ENCODE peak calls at places on chromosomes 16 and 17, in ten cellular contexts. One of them, this sample, is unnamed.

GRCh38 chr16:66927012-66927436 is 1.7 kb upstream of the RRAD start:
- DNase-seq in choroid plexus epithelial cell: peak; percentile 92
- DNase-seq in sigmoid colon: no peak
- DNase-seq in cardiac fibroblast: peak; percentile 88
- DNase-seq in GM23338: peak; percentile 40
- DNase-seq in lung: peak; percentile 83
- DNase-seq in left ventricle myocardium inferior: peak; percentile 54
- DNase-seq in A549: peak; percentile 52
- DNase-seq in brain microvascular endothelial cell: peak; percentile 95
- DNase-seq in HFF-Myc: peak; percentile 61
- DNase-seq in this sample: peak; percentile 66

GRCh38 chr17:74431568-74432483 is at the start of gene GPRC5C:
- DNase-seq in A549: peak; percentile 96
- DNase-seq in lung: peak; percentile 83
- DNase-seq in left ventricle myocardium inferior: peak; percentile 79
- DNase-seq in choroid plexus epithelial cell: no peak
- DNase-seq in cardiac fibroblast: peak; percentile 76
- DNase-seq in sigmoid colon: peak; percentile 80
- DNase-seq in GM23338: peak; percentile 88
- DNase-seq in brain microvascular endothelial cell: no peak
- DNase-seq in HFF-Myc: no peak
- DNase-seq in this sample: peak; percentile 54

GRCh38 chr17:74738051-74738996 is 1.3 kb downstream of the RAB37 start:
- DNase-seq in sigmoid colon: no peak
- DNase-seq in HFF-Myc: no peak
- DNase-seq in A549: no peak
- DNase-seq in choroid plexus epithelial cell: no peak
- DNase-seq in GM23338: no peak
- DNase-seq in cardiac fibroblast: peak; percentile 53
- DNase-seq in lung: no peak
- DNase-seq in brain microvascular endothelial cell: no peak
- DNase-seq in left ventricle myocardium inferior: peak; percentile 53
- DNase-seq in this sample: no peak

GRCh38 chr16:20300312-20301097 is 26.8 kb downstream of the GP2 start:
- DNase-seq in choroid plexus epithelial cell: peak; percentile 60
- DNase-seq in HFF-Myc: peak; percentile 11
- DNase-seq in left ventricle myocardium inferior: peak; percentile 18
- DNase-seq in brain microvascular endothelial cell: peak; percentile 34
- DNase-seq in sigmoid colon: no peak
- DNase-seq in lung: peak; percentile 46
- DNase-seq in GM23338: peak; percentile 90
- DNase-seq in A549: peak; percentile 62
- DNase-seq in cardiac fibroblast: peak; percentile 58
- DNase-seq in this sample: peak; percentile 51

GRCh38 chr17:40071720-40072480 is 9.1 kb downstream of the THRA start:
- DNase-seq in HFF-Myc: no peak
- DNase-seq in sigmoid colon: peak; percentile 97
- DNase-seq in left ventricle myocardium inferior: peak; percentile 76
- DNase-seq in brain microvascular endothelial cell: no peak
- DNase-seq in cardiac fibroblast: peak; percentile 69
- DNase-seq in A549: no peak
- DNase-seq in lung: peak; percentile 84
- DNase-seq in choroid plexus epithelial cell: no peak
- DNase-seq in GM23338: no peak
- DNase-seq in this sample: no peak

GRCh38 chr17:68634345-68634876 is 33.2 kb upstream of the FAM20A start:
- DNase-seq in HFF-Myc: no peak
- DNase-seq in brain microvascular endothelial cell: no peak
- DNase-seq in left ventricle myocardium inferior: no peak
- DNase-seq in lung: no peak
- DNase-seq in A549: no peak
- DNase-seq in choroid plexus epithelial cell: no peak
- DNase-seq in sigmoid colon: no peak
- DNase-seq in cardiac fibroblast: no peak
- DNase-seq in GM23338: no peak
- DNase-seq in this sample: no peak

GRCh38 chr17:41973457-41973856 is 6.9 kb downstream of the CNP start:
- DNase-seq in A549: no peak
- DNase-seq in sigmoid colon: no peak
- DNase-seq in cardiac fibroblast: no peak
- DNase-seq in HFF-Myc: no peak
- DNase-seq in choroid plexus epithelial cell: no peak
- DNase-seq in left ventricle myocardium inferior: no peak
- DNase-seq in brain microvascular endothelial cell: no peak
- DNase-seq in lung: no peak
- DNase-seq in GM23338: no peak
- DNase-seq in this sample: no peak

GRCh38 chr17:82216301-82217119 is 3.9 kb upstream of the CCDC57 start:
- DNase-seq in brain microvascular endothelial cell: no peak
- DNase-seq in sigmoid colon: peak; percentile 83
- DNase-seq in left ventricle myocardium inferior: peak; percentile 66
- DNase-seq in choroid plexus epithelial cell: peak; percentile 63
- DNase-seq in HFF-Myc: peak; percentile 52
- DNase-seq in GM23338: no peak
- DNase-seq in lung: peak; percentile 81
- DNase-seq in cardiac fibroblast: peak; percentile 90
- DNase-seq in A549: no peak
- DNase-seq in this sample: peak; percentile 85

GRCh38 chr16:89373355-89374110 is 116.8 kb downstream of the ANKRD11 start:
- DNase-seq in brain microvascular endothelial cell: peak; percentile 99
- DNase-seq in choroid plexus epithelial cell: peak; percentile 98
- DNase-seq in left ventricle myocardium inferior: no peak
- DNase-seq in cardiac fibroblast: peak; percentile 59
- DNase-seq in HFF-Myc: no peak
- DNase-seq in A549: no peak
- DNase-seq in GM23338: no peak
- DNase-seq in lung: no peak
- DNase-seq in sigmoid colon: peak; percentile 85
- DNase-seq in this sample: peak; percentile 93

GRCh38 chr16:1001096-1001495 is 19.5 kb downstream of the SOX8 start:
- DNase-seq in HFF-Myc: no peak
- DNase-seq in lung: no peak
- DNase-seq in brain microvascular endothelial cell: no peak
- DNase-seq in sigmoid colon: no peak
- DNase-seq in left ventricle myocardium inferior: no peak
- DNase-seq in choroid plexus epithelial cell: no peak
- DNase-seq in GM23338: no peak
- DNase-seq in cardiac fibroblast: no peak
- DNase-seq in A549: no peak
- DNase-seq in this sample: no peak

GRCh38 chr17:27810211-27810901 is 10.0 kb upstream of the NOS2 start:
- DNase-seq in brain microvascular endothelial cell: no peak
- DNase-seq in left ventricle myocardium inferior: no peak
- DNase-seq in A549: no peak
- DNase-seq in GM23338: peak; percentile 11
- DNase-seq in cardiac fibroblast: no peak
- DNase-seq in sigmoid colon: no peak
- DNase-seq in choroid plexus epithelial cell: no peak
- DNase-seq in lung: no peak
- DNase-seq in HFF-Myc: no peak
- DNase-seq in this sample: no peak

GRCh38 chr16:16864536-16864935 is 485.6 kb downstream of the NPIPA7 start:
- DNase-seq in cardiac fibroblast: no peak
- DNase-seq in lung: no peak
- DNase-seq in choroid plexus epithelial cell: no peak
- DNase-seq in brain microvascular endothelial cell: no peak
- DNase-seq in sigmoid colon: no peak
- DNase-seq in left ventricle myocardium inferior: no peak
- DNase-seq in GM23338: no peak
- DNase-seq in HFF-Myc: no peak
- DNase-seq in A549: no peak
- DNase-seq in this sample: no peak

GRCh38 chr17:29870836-29871430 is 59.1 kb downstream of the SSH2 start:
- DNase-seq in GM23338: no peak
- DNase-seq in brain microvascular endothelial cell: no peak
- DNase-seq in cardiac fibroblast: no peak
- DNase-seq in HFF-Myc: no peak
- DNase-seq in lung: no peak
- DNase-seq in choroid plexus epithelial cell: peak; percentile 43
- DNase-seq in sigmoid colon: no peak
- DNase-seq in A549: no peak
- DNase-seq in left ventricle myocardium inferior: no peak
- DNase-seq in this sample: no peak

GRCh38 chr17:65099941-65100315 is 37.2 kb upstream of the RGS9 start:
- DNase-seq in HFF-Myc: no peak
- DNase-seq in choroid plexus epithelial cell: peak; percentile 92
- DNase-seq in cardiac fibroblast: peak; percentile 59
- DNase-seq in sigmoid colon: peak; percentile 73
- DNase-seq in A549: peak; percentile 87
- DNase-seq in GM23338: peak; percentile 21
- DNase-seq in brain microvascular endothelial cell: peak; percentile 99
- DNase-seq in left ventricle myocardium inferior: peak; percentile 48
- DNase-seq in lung: no peak
- DNase-seq in this sample: peak; percentile 93

GRCh38 chr17:79045830-79046500 is 22.0 kb downstream of the C1QTNF1 start:
- DNase-seq in lung: peak; percentile 73
- DNase-seq in sigmoid colon: peak; percentile 90
- DNase-seq in A549: peak; percentile 89
- DNase-seq in HFF-Myc: no peak
- DNase-seq in GM23338: peak; percentile 87
- DNase-seq in cardiac fibroblast: peak; percentile 84
- DNase-seq in brain microvascular endothelial cell: peak; percentile 58
- DNase-seq in choroid plexus epithelial cell: peak; percentile 81
- DNase-seq in left ventricle myocardium inferior: peak; percentile 76
- DNase-seq in this sample: peak; percentile 73

DNA sequence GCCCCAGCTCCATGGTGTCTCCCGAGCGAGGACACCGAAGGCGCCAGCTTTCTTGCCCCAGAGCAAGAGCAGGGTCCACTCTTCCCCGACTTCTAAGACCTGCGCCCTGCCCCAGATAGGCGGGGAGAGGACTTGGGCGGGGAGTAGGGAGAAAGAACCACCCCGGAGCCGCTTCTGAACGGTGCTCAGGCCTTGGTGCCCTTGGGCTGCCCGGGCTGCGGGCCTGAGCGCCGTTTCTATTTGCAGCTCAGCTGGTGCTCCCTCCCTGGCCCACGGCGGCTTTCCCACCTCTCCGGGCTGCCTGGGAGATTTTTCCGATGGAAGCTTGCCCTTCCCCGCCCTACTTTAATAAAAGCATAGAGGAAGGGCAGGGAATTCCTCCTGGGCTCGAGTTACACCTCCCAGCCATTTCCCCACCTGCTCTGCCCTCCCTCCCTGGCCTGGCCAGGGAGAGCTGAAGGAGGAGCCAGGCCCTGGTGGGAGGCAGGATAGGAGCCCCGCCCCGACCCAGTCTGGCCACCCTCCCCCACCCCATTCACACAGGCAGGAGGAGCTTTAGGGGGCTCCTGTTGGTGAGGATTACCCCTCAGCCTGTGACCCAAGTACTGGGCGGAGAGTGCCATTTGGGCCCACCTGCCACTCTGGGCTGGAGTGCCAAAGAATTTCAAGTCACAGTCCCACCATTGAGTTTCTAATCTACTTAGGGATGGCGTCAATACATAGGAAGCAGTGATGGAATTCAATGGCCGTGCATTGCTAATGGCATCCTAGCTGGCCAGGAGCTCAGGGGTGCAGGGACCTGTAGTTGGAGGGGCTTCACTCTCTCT is 2.0 kb downstream of the MMP15 start:
- DNase-seq in brain microvascular endothelial cell: no peak
- DNase-seq in A549: peak; percentile 74
- DNase-seq in choroid plexus epithelial cell: peak; percentile 22
- DNase-seq in HFF-Myc: no peak
- DNase-seq in left ventricle myocardium inferior: peak; percentile 70
- DNase-seq in lung: peak; percentile 46
- DNase-seq in GM23338: peak; percentile 88
- DNase-seq in sigmoid colon: no peak
- DNase-seq in cardiac fibroblast: no peak
- DNase-seq in this sample: no peak
- H3K4me3 ChIP-seq in brain microvascular endothelial cell: peak overlapping the region; percentile 52
- H3K4me3 ChIP-seq in A549: peak overlapping the region; percentile 80
- H3K4me3 ChIP-seq in choroid plexus epithelial cell: peak overlapping the region; percentile 60
- H3K4me3 ChIP-seq in HFF-Myc: no peak overlapping the region
- H3K4me3 ChIP-seq in left ventricle myocardium inferior: peak overlapping the region; percentile 84
- H3K4me3 ChIP-seq in lung: peak overlapping the region; percentile 63
- H3K4me3 ChIP-seq in GM23338: peak overlapping the region; percentile 96
- H3K4me3 ChIP-seq in sigmoid colon: peak overlapping the region; percentile 78
- H3K4me3 ChIP-seq in cardiac fibroblast: peak overlapping the region; percentile 56
- H3K4me3 ChIP-seq in this sample: peak overlapping the region; percentile 13

GRCh38 chr17:45848405-45848804 is 3.7 kb downstream of the SPPL2C start:
- DNase-seq in left ventricle myocardium inferior: no peak
- DNase-seq in cardiac fibroblast: no peak
- DNase-seq in brain microvascular endothelial cell: no peak
- DNase-seq in choroid plexus epithelial cell: no peak
- DNase-seq in sigmoid colon: no peak
- DNase-seq in A549: no peak
- DNase-seq in GM23338: peak; percentile 41
- DNase-seq in HFF-Myc: no peak
- DNase-seq in lung: no peak
- DNase-seq in this sample: no peak
- TF ChIP-seq CTCF in left ventricle myocardium inferior: no peak
- TF ChIP-seq CTCF in cardiac fibroblast: no peak
- TF ChIP-seq CTCF in brain microvascular endothelial cell: no peak
- TF ChIP-seq CTCF in choroid plexus epithelial cell: no peak
- TF ChIP-seq CTCF in sigmoid colon: no peak
- TF ChIP-seq CTCF in A549: no peak
- TF ChIP-seq CTCF in GM23338: peak; percentile 35
- TF ChIP-seq CTCF in HFF-Myc: no peak
- TF ChIP-seq CTCF in lung: no peak
- TF ChIP-seq CTCF in this sample: no peak

DNA sequence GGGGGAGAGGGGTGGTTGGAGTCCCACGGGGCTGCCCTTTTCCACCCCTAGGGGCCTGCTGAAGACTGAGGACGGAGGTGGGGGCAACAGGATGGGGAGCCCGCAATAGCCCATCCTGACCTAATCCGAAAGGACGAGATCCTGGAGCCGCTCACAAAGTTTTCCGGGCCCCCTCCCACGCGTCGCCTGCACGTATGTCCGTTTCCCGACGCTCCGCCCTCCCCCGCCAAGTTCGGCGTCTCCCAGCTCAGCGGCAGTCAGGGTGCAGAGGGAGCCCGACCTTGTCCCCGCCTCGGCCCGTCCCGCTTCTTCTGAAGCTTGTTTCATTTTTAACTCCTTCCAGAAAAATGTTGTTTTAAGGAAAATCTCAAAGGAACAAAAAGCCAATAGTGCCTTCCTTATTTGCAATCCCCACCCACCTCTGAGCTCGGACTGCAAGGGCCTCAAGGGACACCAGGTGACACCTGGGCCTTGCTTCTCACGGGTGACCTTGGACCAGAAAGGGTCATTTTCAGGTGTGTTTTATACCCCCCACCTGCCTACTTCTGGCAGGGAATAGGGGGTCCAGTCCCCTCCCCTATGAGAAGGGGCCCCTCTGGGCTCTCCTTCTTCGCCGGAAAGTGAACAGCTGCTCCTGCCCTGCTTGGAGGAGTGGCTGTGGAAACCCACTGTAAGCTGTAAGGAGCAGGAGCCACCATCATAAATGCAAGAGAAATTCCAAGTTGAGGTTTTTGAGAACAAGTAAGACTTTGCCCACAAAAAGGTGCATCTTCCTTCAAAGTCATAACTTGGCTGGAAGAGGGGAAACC is 3.4 kb upstream of the ZNF423 start:
- DNase-seq in HFF-Myc: no peak
- DNase-seq in brain microvascular endothelial cell: no peak
- DNase-seq in cardiac fibroblast: peak; percentile 65
- DNase-seq in sigmoid colon: peak; percentile 83
- DNase-seq in left ventricle myocardium inferior: peak; percentile 78
- DNase-seq in GM23338: peak; percentile 50
- DNase-seq in A549: no peak
- DNase-seq in choroid plexus epithelial cell: no peak
- DNase-seq in lung: peak; percentile 35
- DNase-seq in this sample: no peak
- H3K4me3 ChIP-seq in HFF-Myc: peak overlapping the region; percentile 15
- H3K4me3 ChIP-seq in brain microvascular endothelial cell: peak overlapping the region; percentile 52
- H3K4me3 ChIP-seq in cardiac fibroblast: peak overlapping the region; percentile 45
- H3K4me3 ChIP-seq in sigmoid colon: peak overlapping the region; percentile 84
- H3K4me3 ChIP-seq in left ventricle myocardium inferior: peak overlapping the region; percentile 87
- H3K4me3 ChIP-seq in GM23338: peak overlapping the region; percentile 90
- H3K4me3 ChIP-seq in A549: peak overlapping the region; percentile 97
- H3K4me3 ChIP-seq in choroid plexus epithelial cell: peak overlapping the region; percentile 62
- H3K4me3 ChIP-seq in lung: peak overlapping the region; percentile 34
- H3K4me3 ChIP-seq in this sample: peak overlapping the region; percentile 23

GRCh38 chr17:45722161-45722560 is 62.0 kb upstream of the CRHR1 start:
- DNase-seq in HFF-Myc: no peak
- DNase-seq in A549: peak; percentile 85
- DNase-seq in GM23338: peak; percentile 77
- DNase-seq in sigmoid colon: no peak
- DNase-seq in choroid plexus epithelial cell: peak; percentile 11
- DNase-seq in brain microvascular endothelial cell: no peak
- DNase-seq in lung: no peak
- DNase-seq in left ventricle myocardium inferior: no peak
- DNase-seq in cardiac fibroblast: no peak
- DNase-seq in this sample: peak; percentile 4
- TF ChIP-seq CTCF in HFF-Myc: peak; percentile 43
- TF ChIP-seq CTCF in A549: peak; percentile 39
- TF ChIP-seq CTCF in GM23338: peak; percentile 82
- TF ChIP-seq CTCF in sigmoid colon: no peak
- TF ChIP-seq CTCF in choroid plexus epithelial cell: peak; percentile 47
- TF ChIP-seq CTCF in brain microvascular endothelial cell: peak; percentile 66
- TF ChIP-seq CTCF in lung: no peak
- TF ChIP-seq CTCF in left ventricle myocardium inferior: peak; percentile 49
- TF ChIP-seq CTCF in cardiac fibroblast: no peak
- TF ChIP-seq CTCF in this sample: peak; percentile 9

This sample was measured in fibroblast of mammary gland.